ENCODE peak calls at places on chromosomes 4 and X, in eight cellular contexts. L is NCI-H1092; B is brain microvascular endothelial cell; G is GM23248; F is CD4-positive, alpha-beta T cell; H is stimulated activated CD4-positive, alpha-beta T cell treated with anti-CD3 and anti-CD28 coated beads, TNF-alpha, amount 100 ng/mL, for 4 hours; S is astrocyte of the cerebellum; M is MV-4-11. Q is an unnamed sample.

GRCh38 chr4:113699772-113700171 is 61.8 kb downstream of the CAMK2D start:
- DNase-seq in L (no peak), B (no peak), G (peak; percentile 57), F (no peak), H (no peak), S (no peak), M (no peak), Q (no peak)

GRCh38 chrX:22097295-22097694 is 65.2 kb downstream of the PHEX start:
- DNase-seq in L (no peak), B (no peak), G (peak; percentile 63), F (no peak), H (no peak), S (no peak), M (no peak), Q (peak; percentile 81)

GRCh38 chr4:86640469-86640868 is 46.4 kb downstream of the PTPN13 start:
- DNase-seq in L (no peak), B (no peak), G (peak; percentile 38), F (no peak), H (no peak), S (no peak), M (no peak), Q (no peak)

GRCh38 chr4:68209003-68209402 is 36.5 kb downstream of the TMPRSS11B start:
- DNase-seq in L (no peak), B (no peak), G (peak; percentile 1), F (no peak), H (no peak), S (no peak), M (no peak), Q (no peak)

GRCh38 chr4:185573651-185574199 is 38.4 kb upstream of the PDLIM3 start:
- DNase-seq in L (peak; percentile 7), B (peak; percentile 92), G (peak; percentile 80), F (no peak), H (no peak), S (no peak), M (no peak), Q (peak; percentile 69)

GRCh38 chr4:99861120-99861905 is 32.9 kb downstream of the LAMTOR3 start:
- DNase-seq in L (no peak), B (no peak), G (no peak), F (no peak), H (no peak), S (no peak), M (no peak), Q (no peak)

GRCh38 chrX:107718156-107718621 is 57.4 kb downstream of the TSC22D3 start:
- DNase-seq in L (peak; percentile 61), B (peak; percentile 65), G (peak; percentile 75), F (peak; percentile 48), H (peak; percentile 54), S (peak; percentile 64), M (peak; percentile 56), Q (peak; percentile 63)

GRCh38 chr4:159390648-159391047 is 287.8 kb downstream of the RAPGEF2 start:
- DNase-seq in L (no peak), B (peak; percentile 99), G (peak; percentile 80), F (no peak), H (no peak), S (peak; percentile 98), M (peak; percentile 39), Q (peak; percentile 98)

GRCh38 chr4:57148831-57149230 is 38.6 kb upstream of the IGFBP7 start:
- DNase-seq in L (no peak), B (peak; percentile 78), G (peak; percentile 90), F (no peak), H (no peak), S (peak; percentile 77), M (no peak), Q (peak; percentile 56)

GRCh38 chr4:140343303-140343702 is 30.1 kb upstream of the SCOC start:
- DNase-seq in L (no peak), B (no peak), G (no peak), F (no peak), H (no peak), S (no peak), M (no peak), Q (no peak)

GRCh38 chrX:13047752-13048151 is 3.3 kb upstream of the FAM9C start:
- DNase-seq in L (no peak), B (no peak), G (no peak), F (no peak), H (no peak), S (no peak), M (no peak), Q (no peak)

GRCh38 chr4:6272863-6273660 is 3.4 kb downstream of the WFS1 start:
- DNase-seq in L (no peak), B (peak; percentile 75), G (peak; percentile 82), F (no peak), H (no peak), S (peak; percentile 75), M (no peak), Q (no peak)

GRCh38 chr4:45004847-45005565 is 278.6 kb upstream of the GNPDA2 start:
- DNase-seq in L (no peak), B (no peak), G (no peak), F (no peak), H (no peak), S (peak; percentile 42), M (no peak), Q (no peak)

GRCh38 chr4:95095352-95095974 is 337.7 kb downstream of the BMPR1B start:
- DNase-seq in L (no peak), B (peak; percentile 13), G (peak; percentile 75), F (no peak), H (no peak), S (peak; percentile 43), M (peak; percentile 1), Q (peak; percentile 25)

GRCh38 chrX:56130436-56130835 is 101.7 kb upstream of the KLF8 start:
- DNase-seq in L (no peak), B (no peak), G (no peak), F (no peak), H (no peak), S (no peak), M (no peak), Q (no peak)

GRCh38 chr4:91057871-91058270 is 930.7 kb downstream of the CCSER1 start:
- DNase-seq in L (no peak), B (no peak), G (no peak), F (no peak), H (no peak), S (no peak), M (no peak), Q (no peak)

GRCh38 chr4:87309625-87310024 is 13.1 kb downstream of the HSD17B13 start:
- DNase-seq in L (no peak), B (peak; percentile 67), G (peak; percentile 46), F (no peak), H (no peak), S (no peak), M (no peak), Q (peak; percentile 32)

GRCh38 chr4:48329976-48330375 is 11.4 kb upstream of the SLAIN2 start:
- DNase-seq in L (no peak), B (peak; percentile 40), G (peak; percentile 87), F (no peak), H (no peak), S (peak; percentile 94), M (peak; percentile 52), Q (peak; percentile 63)

GRCh38 chr4:163343604-163344146 is at the start of gene NPY5R:
- DNase-seq in L (no peak), B (no peak), G (no peak), F (no peak), H (no peak), S (no peak), M (no peak), Q (no peak)

GRCh38 chr4:929970-930625 is 2.0 kb downstream of the GAK start:
- DNase-seq in L (no peak), B (no peak), G (peak; percentile 24), F (no peak), H (no peak), S (no peak), M (peak; percentile 76), Q (no peak)

GRCh38 chr4:25162566-25162965 is 2.3 kb upstream of the SEPSECS start:
- DNase-seq in L (no peak), B (no peak), G (no peak), F (no peak), H (no peak), S (no peak), M (no peak), Q (no peak)

GRCh38 chr4:76147454-76148141 is 599 bp downstream of the NUP54 start:
- DNase-seq in L (peak; percentile 68), B (peak; percentile 90), G (peak; percentile 87), F (no peak), H (peak; percentile 2), S (peak; percentile 56), M (peak; percentile 46), Q (peak; percentile 67)

GRCh38 chr4:86613734-86614133 is 19.6 kb downstream of the PTPN13 start:
- DNase-seq in L (no peak), B (no peak), G (no peak), F (no peak), H (no peak), S (no peak), M (no peak), Q (no peak)

GRCh38 chrX:41705680-41706374 is 17.1 kb downstream of the GPR34 start:
- DNase-seq in L (no peak), B (no peak), G (no peak), F (no peak), H (no peak), S (no peak), M (peak; percentile 94), Q (no peak)

GRCh38 chr4:167595898-167596297 is 361.6 kb upstream of the SPOCK3 start:
- DNase-seq in L (no peak), B (no peak), G (no peak), F (no peak), H (no peak), S (no peak), M (no peak), Q (no peak)

Q was measured in skeletal muscle cell.